ENCODE peak calls at places on chromosomes 16 and 17, in five cellular contexts. P is IMR-90, E is esophagus squamous epithelium, C is mammary epithelial cell, Q is upper lobe of left lung. O is an unnamed sample.
A peak's percentile ranks its signal among the peaks of the same experiment; 100 is the strongest.

GRCh38 chr17:9987779-9988585 is 82.9 kb upstream of the RCVRN start:
- DNase-seq in P (peak; percentile 21), E (no peak), C (no peak), Q (peak; percentile 31), O (no peak)

GRCh38 chr16:78098087-78098486 is 1.4 kb upstream of the WWOX start:
- DNase-seq in P (no peak), E (no peak), C (no peak), Q (no peak), O (no peak)

GRCh38 chr16:324451-325334 is 27.8 kb downstream of the AXIN1 start:
- DNase-seq in P (no peak), E (no peak), C (no peak), Q (no peak), O (no peak)

GRCh38 chr16:68231384-68232136 is 4.4 kb downstream of the ESRP2 start:
- DNase-seq in P (no peak), E (no peak), C (no peak), Q (no peak), O (no peak)

GRCh38 chr17:52938623-52939230 is 780.2 kb upstream of the CA10 start:
- DNase-seq in P (no peak), E (no peak), C (no peak), Q (no peak), O (no peak)

GRCh38 chr16:9526791-9527190 is 435.3 kb downstream of the HAPSTR1 start:
- DNase-seq in P (no peak), E (no peak), C (no peak), Q (no peak), O (no peak)

GRCh38 chr16:89101303-89102034 is 7.8 kb downstream of the ACSF3 start:
- DNase-seq in P (no peak), E (no peak), C (no peak), Q (no peak), O (no peak)

GRCh38 chr17:76681222-76682137 is 29.3 kb downstream of the MXRA7 start:
- DNase-seq in P (peak; percentile 63), E (no peak), C (peak; percentile 48), Q (peak; percentile 75), O (peak; percentile 72)

GRCh38 chr16:9763505-9763904 is 418.7 kb downstream of the GRIN2A start:
- DNase-seq in P (no peak), E (no peak), C (no peak), Q (no peak), O (no peak)

GRCh38 chr17:66381701-66382362 is 79.4 kb downstream of the PRKCA start:
- DNase-seq in P (no peak), E (no peak), C (no peak), Q (no peak), O (no peak)

GRCh38 chr17:78735832-78736525 is 46.1 kb downstream of the CYTH1 start:
- DNase-seq in P (no peak), E (no peak), C (peak; percentile 79), Q (peak; percentile 50), O (no peak)

GRCh38 chr17:17691468-17692263 is 10.4 kb downstream of the RAI1 start:
- DNase-seq in P (no peak), E (no peak), C (no peak), Q (peak; percentile 66), O (no peak)

GRCh38 chr16:14354561-14355351 is 275.3 kb downstream of the PARN start:
- DNase-seq in P (peak; percentile 18), E (no peak), C (peak; percentile 23), Q (no peak), O (no peak)

GRCh38 chr16:19008245-19008644 is 24.5 kb downstream of the TMC7 start:
- DNase-seq in P (peak; percentile 87), E (no peak), C (peak; percentile 94), Q (no peak), O (no peak)

GRCh38 chr17:44628234-44629188 is 27.8 kb upstream of the MEIOC start:
- DNase-seq in P (no peak), E (no peak), C (no peak), Q (no peak), O (no peak)

GRCh38 chr17:58367462-58367861 is 15.5 kb upstream of the SUPT4H1 start:
- DNase-seq in P (no peak), E (no peak), C (no peak), Q (no peak), O (no peak)

GRCh38 chr16:751152-752007 is 9.2 kb upstream of the MSLN start:
- DNase-seq in P (no peak), E (no peak), C (no peak), Q (no peak), O (no peak)

GRCh38 chr17:73586921-73587680 is 57.1 kb downstream of the SDK2 start:
- DNase-seq in P (no peak), E (no peak), C (no peak), Q (no peak), O (no peak)

GRCh38 chr16:12119562-12119961 is 143.0 kb downstream of the SNX29 start:
- DNase-seq in P (peak; percentile 25), E (no peak), C (peak; percentile 62), Q (peak; percentile 41), O (no peak)

GRCh38 chr16:23282508-23282907 is 19.6 kb upstream of the SCNN1B start:
- DNase-seq in P (no peak), E (no peak), C (peak; percentile 49), Q (no peak), O (no peak)

GRCh38 chr16:88911148-88911945 is 44.9 kb upstream of the PABPN1L start:
- DNase-seq in P (peak; percentile 15), E (no peak), C (no peak), Q (no peak), O (no peak)

GRCh38 chr17:12047977-12048376 is 27.3 kb downstream of the MAP2K4 start:
- DNase-seq in P (no peak), E (no peak), C (no peak), Q (no peak), O (no peak)

GRCh38 chr17:64503821-64504768 is 2.0 kb downstream of the DDX5 start:
- DNase-seq in P (no peak), E (no peak), C (no peak), Q (no peak), O (no peak)

GRCh38 chr17:64505320-64506200 is 529 bp downstream of the DDX5 start:
- DNase-seq in P (peak; percentile 82), E (peak; percentile 76), C (peak; percentile 78), Q (peak; percentile 91), O (peak; percentile 91)

GRCh38 chr17:64503341-64503740 is 2.7 kb downstream of the DDX5 start:
- DNase-seq in P (no peak), E (no peak), C (no peak), Q (no peak), O (no peak)

GRCh38 chr17:64506201-64506575 is at the start of gene DDX5:
- DNase-seq in P (peak; percentile 94), E (peak; percentile 98), C (no peak), Q (peak; percentile 99), O (peak; percentile 94)

GRCh38 chr17:64504769-64505319 is 1.2 kb downstream of the DDX5 start:
- DNase-seq in P (peak; percentile 75), E (no peak), C (no peak), Q (no peak), O (no peak)
- H3K4me1 ChIP-seq in P (peaks cover 2% of the 10 kb centered on the region), E (peaks cover 28% of the 10 kb centered on the region), C (peaks cover 57% of the 10 kb centered on the region), Q (peaks cover 67% of the 10 kb centered on the region), O (peaks cover 58% of the 10 kb centered on the region)

GRCh38 chr17:32276217-32276616 is 10.6 kb downstream of the RHBDL3 start:
- DNase-seq in P (no peak), E (no peak), C (no peak), Q (no peak), O (no peak)

GRCh38 chr17:32274101-32274500 is 8.5 kb downstream of the RHBDL3 start:
- DNase-seq in P (no peak), E (no peak), C (no peak), Q (no peak), O (no peak)

GRCh38 chr17:32274643-32275042 is 9.0 kb downstream of the RHBDL3 start:
- DNase-seq in P (no peak), E (no peak), C (no peak), Q (no peak), O (no peak)

GRCh38 chr17:32277284-32277683 is 11.7 kb downstream of the RHBDL3 start:
- DNase-seq in P (peak; percentile 61), E (no peak), C (no peak), Q (no peak), O (no peak)

DNA sequence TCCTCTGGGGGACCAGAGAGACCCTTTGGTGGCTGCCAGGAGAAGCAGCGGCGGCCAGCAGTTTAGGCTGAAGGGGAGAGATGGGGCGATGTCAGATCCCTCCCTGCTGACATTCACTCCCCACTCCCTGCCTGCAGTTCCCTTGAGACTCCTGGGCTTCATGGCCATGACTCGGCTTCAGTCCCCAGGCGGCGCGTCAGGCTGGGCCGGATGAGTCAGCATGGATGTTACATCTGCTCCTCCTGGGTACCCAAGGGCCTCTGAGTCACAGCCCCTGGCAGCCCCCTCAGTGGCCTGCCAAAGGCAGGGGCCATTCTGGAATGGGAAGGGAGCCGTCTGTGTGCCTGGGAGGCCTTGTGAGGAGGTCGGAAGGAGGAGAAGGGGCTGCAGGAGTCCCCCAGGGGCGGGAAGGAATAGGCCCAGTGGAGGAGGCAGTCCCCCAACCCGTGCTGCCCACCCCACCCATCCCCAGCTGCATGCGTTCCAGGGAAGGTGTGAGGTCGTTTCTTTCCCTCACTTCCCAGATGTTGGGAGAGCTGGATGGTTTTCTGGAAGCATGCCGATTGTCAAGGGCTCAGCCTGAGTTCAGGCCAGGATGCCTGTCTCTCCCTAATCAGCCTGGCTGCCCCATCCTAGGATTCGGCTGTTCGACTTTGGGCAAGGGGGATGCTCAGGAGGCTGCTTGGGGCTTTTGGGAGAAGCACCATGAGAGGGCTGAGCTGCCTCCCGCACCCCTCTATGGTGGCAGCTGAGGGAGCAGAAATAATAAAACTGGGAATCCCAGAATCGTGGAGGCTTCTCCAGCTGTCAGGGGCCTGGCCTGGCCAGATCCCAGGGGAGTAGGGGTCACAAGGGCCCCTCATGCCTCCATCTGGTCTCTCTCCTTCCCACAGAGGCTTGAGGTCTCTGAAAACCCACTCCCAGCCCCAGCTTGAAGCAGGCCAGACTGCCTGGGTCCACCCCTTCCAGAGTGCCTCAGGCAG is 9.7 kb downstream of the RHBDL3 start:
- DNase-seq in P (peak; percentile 90), E (no peak), C (peak; percentile 71), Q (no peak), O (no peak)
- H3K4me1 ChIP-seq in P (peaks cover 7% of the 10 kb centered on the region), E (no peaks in the 10 kb centered on the region), C (no peaks in the 10 kb centered on the region), Q (no peaks in the 10 kb centered on the region), O (no peaks in the 10 kb centered on the region)

GRCh38 chr17:2711608-2712299 is at the start of gene CLUH:
- DNase-seq in P (peak; percentile 95), E (peak; percentile 70), C (peak; percentile 98), Q (peak; percentile 98), O (peak; percentile 94)
- H3K4me1 ChIP-seq in P (peaks cover 18% of the 10 kb centered on the region), E (peaks cover 54% of the 10 kb centered on the region), C (peaks cover 31% of the 10 kb centered on the region), Q (peaks cover 57% of the 10 kb centered on the region), O (peaks cover 50% of the 10 kb centered on the region)

DNA sequence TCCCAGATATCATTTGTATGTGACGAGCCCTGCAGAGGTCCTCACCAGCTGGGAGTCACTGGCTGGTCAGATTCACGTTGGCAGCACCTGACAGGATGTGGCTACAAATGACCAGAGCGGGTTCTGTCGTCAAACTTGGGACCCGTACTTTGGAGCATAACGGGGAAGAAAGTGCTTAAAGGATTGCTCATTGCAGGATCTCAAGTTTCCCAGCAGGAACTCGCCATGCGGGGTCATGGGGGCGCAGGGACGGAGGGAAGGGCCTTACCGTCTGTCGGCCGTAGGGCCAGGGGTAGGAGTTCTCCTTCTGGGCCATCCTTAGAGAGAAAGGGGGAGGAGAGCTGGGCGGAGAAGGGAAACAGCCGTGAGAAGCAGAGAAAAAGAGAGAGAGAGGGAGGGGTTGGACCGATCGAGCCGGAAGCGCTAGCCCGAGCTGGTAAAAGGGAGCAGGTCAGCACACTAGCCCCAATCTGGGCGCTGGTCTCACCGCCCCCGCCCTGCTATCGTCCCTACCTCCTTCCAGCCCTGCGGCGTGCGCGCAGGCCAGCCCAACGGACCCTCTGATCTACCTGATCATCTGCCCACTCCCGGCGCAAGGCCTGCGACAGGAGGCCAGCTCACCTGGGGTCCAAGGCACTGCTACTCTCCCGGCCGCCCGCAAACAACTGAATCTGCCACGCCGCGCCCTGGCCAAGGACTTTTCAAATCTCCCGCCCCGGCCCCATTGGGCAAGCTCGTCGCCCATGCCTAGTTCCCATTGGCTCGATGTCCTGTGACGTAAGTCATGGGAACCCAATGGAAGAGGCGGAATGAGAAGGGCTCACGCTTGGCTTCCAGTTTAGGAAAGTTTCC is at the start of gene AURKB:
- DNase-seq in P (peak; percentile 97), E (peak; percentile 70), C (peak; percentile 96), Q (peak; percentile 96), O (peak; percentile 96)
- H3K4me1 ChIP-seq in P (peaks cover 7% of the 10 kb centered on the region), E (peaks cover 6% of the 10 kb centered on the region), C (peaks cover 22% of the 10 kb centered on the region), Q (peaks cover 21% of the 10 kb centered on the region), O (peaks cover 10% of the 10 kb centered on the region)

O was measured in tibial artery.